ENCODE peak calls at places on chromosomes 1 and 21, in seven cellular contexts. O is left ventricle myocardium inferior; X is RWPE2; K is CD8-positive, alpha-beta T cell; W is HepG2; N is brain microvascular endothelial cell; P is lower lobe of right lung. D is an unnamed sample. For H3K27me3, the result is how much of the 10 kb centered on the place peaks cover.

GRCh38 chr1:54052470-54052933 is 502 bp downstream of the TMEM59 start:
- DNase-seq in X (no peak), N (peak), K (peak), O (no peak), P (no peak), W (peak), D (peak)

GRCh38 chr1:159055181-159055621 is 21.4 kb downstream of the AIM2 start:
- DNase-seq in P (no peak), K (no peak), X (no peak), W (no peak), O (no peak), N (no peak), D (no peak)

GRCh38 chr1:85137660-85138059 is 63.2 kb downstream of the SYDE2 start:
- DNase-seq in K (no peak), X (no peak), O (peak), W (peak), P (peak), N (no peak), D (no peak)

GRCh38 chr1:234515821-234516241 is 36.9 kb upstream of the TARBP1 start:
- DNase-seq in W (no peak), P (no peak), X (no peak), K (no peak), O (no peak), N (no peak), D (no peak)

GRCh38 chr1:183877321-183877720 is 72.4 kb downstream of the RGL1 start:
- DNase-seq in N (no peak), O (peak), P (peak), W (no peak), K (no peak), X (no peak), D (no peak)

GRCh38 chr1:101976161-101976560 is 20.6 kb downstream of the OLFM3 start:
- DNase-seq in N (no peak), O (no peak), W (no peak), X (no peak), K (no peak), P (no peak), D (no peak)

GRCh38 chr1:34785231-34785874 is 4.3 kb downstream of the GJB3 start:
- DNase-seq in O (no peak), W (no peak), X (no peak), P (no peak), N (no peak), K (no peak), D (no peak)

GRCh38 chr1:203672354-203672753 is 45.7 kb downstream of the ATP2B4 start:
- DNase-seq in K (peak), N (peak), P (no peak), O (peak), W (no peak), X (no peak), D (peak)

GRCh38 chr1:51346086-51346942 is 16.0 kb upstream of the TTC39A start:
- DNase-seq in X (no peak), K (no peak), O (no peak), P (no peak), N (no peak), W (no peak), D (no peak)

GRCh38 chr1:47725732-47726495 is 271.3 kb downstream of the TRABD2B start:
- DNase-seq in P (peak), O (peak), W (peak), K (peak), X (no peak), N (peak), D (peak)
- H3K27me3 ChIP-seq in P (under half), O (half or more), W (half or more), K (under half), X (under half), N (under half), D (under half)

DNA sequence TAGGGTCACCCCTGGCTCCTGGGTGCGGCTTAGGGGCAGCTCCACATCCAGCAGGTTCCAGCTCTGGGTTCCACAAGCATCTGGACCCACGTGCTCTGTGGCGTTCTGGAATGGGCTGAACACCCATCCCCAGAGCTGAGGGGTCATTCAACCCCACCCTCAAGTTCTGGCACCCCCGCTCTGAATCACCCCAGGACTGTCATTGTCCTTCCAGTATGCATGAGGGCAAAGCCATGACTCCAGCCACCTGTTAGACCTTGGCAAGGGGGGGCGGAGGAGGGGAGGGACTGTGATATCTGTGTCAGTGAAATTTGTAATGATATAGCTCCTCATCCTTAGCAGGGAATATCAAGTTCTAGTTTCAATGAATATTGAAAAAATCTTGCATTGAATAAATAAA is 12.3 kb downstream of the INSRR start:
- DNase-seq in K (no peak), X (no peak), O (no peak), W (no peak), P (no peak), N (no peak), D (no peak)
- H3K27me3 ChIP-seq in K (under half), X (under half), O (half or more), W (under half), P (half or more), N (half or more), D (under half)

GRCh38 chr21:36690637-36691538 is 8.0 kb upstream of the SIM2 start:
- DNase-seq in P (no peak), K (no peak), W (no peak), O (no peak), X (no peak), N (no peak), D (no peak)
- H3K27me3 ChIP-seq in P (half or more), K (under half), W (half or more), O (half or more), X (under half), N (half or more), D (under half)

DNA sequence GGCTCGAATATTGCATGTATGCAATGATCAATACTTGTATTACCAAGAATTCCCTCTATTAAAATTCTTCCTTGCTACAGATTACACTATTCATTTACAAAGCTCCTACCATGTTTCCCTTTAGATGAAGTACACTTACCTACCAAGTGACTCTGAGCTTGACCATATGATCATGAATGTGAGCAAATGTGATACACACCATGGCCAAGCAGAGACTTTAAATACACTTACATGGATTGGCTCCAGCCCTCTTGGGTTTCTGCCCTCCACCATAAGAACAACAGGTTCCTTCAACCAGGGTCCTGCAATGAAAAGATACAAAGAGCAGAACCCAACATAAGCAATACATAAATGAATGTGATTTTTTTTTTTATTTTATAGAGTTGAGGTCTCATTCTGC is 30.0 kb downstream of the LRRC52 start:
- DNase-seq in O (no peak), W (no peak), N (no peak), P (no peak), K (no peak), X (no peak), D (no peak)
- H3K27me3 ChIP-seq in O (under half), W (under half), N (under half), P (under half), K (under half), X (under half), D (under half)

GRCh38 chr21:33125981-33126380 is 56.0 kb downstream of the OLIG1 start:
- DNase-seq in O (no peak), K (no peak), P (no peak), X (no peak), W (no peak), N (no peak), D (no peak)

GRCh38 chr21:33127154-33127893 is 57.4 kb downstream of the OLIG1 start:
- DNase-seq in W (peak), N (peak), K (peak), P (peak), O (peak), X (no peak), D (peak)

GRCh38 chr21:33132054-33132453 is 62.1 kb downstream of the OLIG1 start:
- DNase-seq in N (no peak), K (no peak), X (no peak), W (peak), P (no peak), O (no peak), D (no peak)

GRCh38 chr21:33126569-33126968 is 56.6 kb downstream of the OLIG1 start:
- DNase-seq in W (no peak), X (no peak), O (no peak), K (no peak), P (no peak), N (no peak), D (no peak)

GRCh38 chr21:33128538-33128937 is 58.6 kb downstream of the OLIG1 start:
- DNase-seq in X (no peak), W (no peak), K (no peak), O (no peak), N (no peak), P (no peak), D (no peak)
- H3K27me3 ChIP-seq in X (under half), W (under half), K (under half), O (half or more), N (under half), P (under half), D (under half)

DNA sequence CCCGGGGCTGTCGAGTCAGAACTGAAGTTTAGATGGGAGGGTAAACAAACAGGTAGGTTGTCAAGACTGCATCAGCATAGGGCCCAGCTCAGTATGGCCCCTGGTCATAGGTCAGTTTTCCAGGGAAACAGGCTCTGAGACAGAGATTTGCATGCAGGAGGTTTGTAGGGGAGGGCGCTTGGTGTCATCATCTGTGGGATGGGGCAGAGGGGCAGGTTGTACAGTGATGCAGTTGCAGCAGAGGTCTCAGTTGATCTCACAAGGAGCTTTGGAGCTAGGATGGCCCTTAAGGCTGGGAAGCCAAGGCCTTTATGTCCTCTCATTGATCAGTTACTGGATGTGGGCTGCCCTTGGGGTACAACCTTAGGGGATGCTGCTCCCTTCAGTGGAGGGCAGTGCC is 38.5 kb upstream of the KCNA10 start:
- DNase-seq in P (no peak), W (no peak), N (no peak), X (no peak), K (no peak), O (no peak), D (no peak)
- H3K27me3 ChIP-seq in P (under half), W (under half), N (under half), X (under half), K (under half), O (half or more), D (under half)